ENCODE peak calls at places on chromosomes 4 and X, in seven cellular contexts. One of them, this sample, is unnamed.

GRCh38 chr4:5967783-5968182 is 50.4 kb downstream of the C4orf50 start:
- DNase-seq in breast epithelium: peak; percentile 40
- DNase-seq in memory B cell: no peak
- DNase-seq in NCI-H69: no peak
- DNase-seq in heart right ventricle: no peak
- DNase-seq in BJ: no peak
- DNase-seq in HEK293T: no peak
- DNase-seq in this sample: no peak

GRCh38 chrX:136032370-136032769 is 47.1 kb downstream of the SLC9A6 start:
- DNase-seq in BJ: no peak
- DNase-seq in NCI-H69: no peak
- DNase-seq in breast epithelium: no peak
- DNase-seq in HEK293T: no peak
- DNase-seq in memory B cell: no peak
- DNase-seq in heart right ventricle: no peak
- DNase-seq in this sample: no peak

GRCh38 chrX:153370293-153371055 is 30.7 kb downstream of the PNMA6E start:
- DNase-seq in HEK293T: no peak
- DNase-seq in heart right ventricle: no peak
- DNase-seq in memory B cell: no peak
- DNase-seq in BJ: no peak
- DNase-seq in NCI-H69: no peak
- DNase-seq in breast epithelium: no peak
- DNase-seq in this sample: no peak

GRCh38 chr4:120009731-120010130 is 56.9 kb downstream of the MAD2L1 start:
- DNase-seq in heart right ventricle: no peak
- DNase-seq in NCI-H69: no peak
- DNase-seq in HEK293T: no peak
- DNase-seq in BJ: no peak
- DNase-seq in breast epithelium: no peak
- DNase-seq in memory B cell: no peak
- DNase-seq in this sample: peak; percentile 40

GRCh38 chr4:154583230-154583629 is 7.3 kb downstream of the FGA start:
- DNase-seq in NCI-H69: no peak
- DNase-seq in memory B cell: no peak
- DNase-seq in BJ: no peak
- DNase-seq in breast epithelium: no peak
- DNase-seq in HEK293T: no peak
- DNase-seq in heart right ventricle: no peak
- DNase-seq in this sample: no peak

GRCh38 chrX:29039501-29039900 is 452.3 kb downstream of the IL1RAPL1 start:
- DNase-seq in NCI-H69: no peak
- DNase-seq in heart right ventricle: no peak
- DNase-seq in breast epithelium: no peak
- DNase-seq in memory B cell: no peak
- DNase-seq in BJ: no peak
- DNase-seq in HEK293T: no peak
- DNase-seq in this sample: no peak

GRCh38 chrX:110509778-110510510 is 151.3 kb downstream of the RTL9 start:
- DNase-seq in heart right ventricle: no peak
- DNase-seq in HEK293T: no peak
- DNase-seq in BJ: no peak
- DNase-seq in memory B cell: no peak
- DNase-seq in NCI-H69: peak; percentile 1
- DNase-seq in breast epithelium: no peak
- DNase-seq in this sample: peak; percentile 3

GRCh38 chr4:122293374-122294365 is 85.1 kb upstream of the ADAD1 start:
- DNase-seq in breast epithelium: no peak
- DNase-seq in BJ: no peak
- DNase-seq in memory B cell: no peak
- DNase-seq in heart right ventricle: no peak
- DNase-seq in HEK293T: no peak
- DNase-seq in NCI-H69: no peak
- DNase-seq in this sample: no peak

GRCh38 chrX:7146026-7146702 is 1.3 kb upstream of the STS start:
- DNase-seq in NCI-H69: no peak
- DNase-seq in memory B cell: no peak
- DNase-seq in BJ: no peak
- DNase-seq in HEK293T: no peak
- DNase-seq in heart right ventricle: no peak
- DNase-seq in breast epithelium: no peak
- DNase-seq in this sample: no peak

GRCh38 chrX:49041683-49042529 is 1.3 kb downstream of the TFE3 start:
- DNase-seq in breast epithelium: no peak
- DNase-seq in heart right ventricle: peak; percentile 13
- DNase-seq in NCI-H69: peak; percentile 40
- DNase-seq in BJ: no peak
- DNase-seq in HEK293T: no peak
- DNase-seq in memory B cell: no peak
- DNase-seq in this sample: peak; percentile 25

GRCh38 chr4:121726642-121727268 is 30.0 kb upstream of the ANXA5 start:
- DNase-seq in HEK293T: peak; percentile 56
- DNase-seq in memory B cell: peak; percentile 28
- DNase-seq in breast epithelium: no peak
- DNase-seq in NCI-H69: peak; percentile 43
- DNase-seq in heart right ventricle: no peak
- DNase-seq in BJ: no peak
- DNase-seq in this sample: peak; percentile 55

GRCh38 chr4:106195435-106195950 is 120.5 kb downstream of the TBCK start:
- DNase-seq in breast epithelium: no peak
- DNase-seq in heart right ventricle: no peak
- DNase-seq in NCI-H69: no peak
- DNase-seq in HEK293T: no peak
- DNase-seq in BJ: no peak
- DNase-seq in memory B cell: no peak
- DNase-seq in this sample: no peak

GRCh38 chr4:185127021-185127925 is 15.8 kb upstream of the SLC25A4 start:
- DNase-seq in NCI-H69: peak; percentile 29
- DNase-seq in breast epithelium: no peak
- DNase-seq in memory B cell: no peak
- DNase-seq in heart right ventricle: no peak
- DNase-seq in HEK293T: no peak
- DNase-seq in BJ: no peak
- DNase-seq in this sample: no peak

GRCh38 chrX:85084770-85085393 is 81.2 kb downstream of the APOOL start:
- DNase-seq in HEK293T: peak; percentile 53
- DNase-seq in BJ: no peak
- DNase-seq in heart right ventricle: no peak
- DNase-seq in NCI-H69: peak; percentile 15
- DNase-seq in memory B cell: no peak
- DNase-seq in breast epithelium: no peak
- DNase-seq in this sample: peak; percentile 4

GRCh38 chr4:20376070-20376469 is 124.4 kb downstream of the SLIT2 start:
- DNase-seq in BJ: no peak
- DNase-seq in memory B cell: no peak
- DNase-seq in HEK293T: no peak
- DNase-seq in heart right ventricle: no peak
- DNase-seq in NCI-H69: no peak
- DNase-seq in breast epithelium: no peak
- DNase-seq in this sample: no peak

GRCh38 chrX:39894626-39895025 is 203.1 kb downstream of the BCOR start:
- DNase-seq in breast epithelium: no peak
- DNase-seq in memory B cell: no peak
- DNase-seq in BJ: no peak
- DNase-seq in NCI-H69: peak; percentile 85
- DNase-seq in heart right ventricle: no peak
- DNase-seq in HEK293T: no peak
- DNase-seq in this sample: no peak

GRCh38 chr4:56078866-56079265 is 130.1 kb downstream of the CEP135 start:
- DNase-seq in HEK293T: no peak
- DNase-seq in breast epithelium: no peak
- DNase-seq in memory B cell: no peak
- DNase-seq in heart right ventricle: no peak
- DNase-seq in NCI-H69: peak; percentile 6
- DNase-seq in BJ: no peak
- DNase-seq in this sample: no peak

GRCh38 chr4:173218411-173219125 is 50.0 kb downstream of the GALNT7 start:
- DNase-seq in breast epithelium: no peak
- DNase-seq in memory B cell: no peak
- DNase-seq in HEK293T: peak; percentile 34
- DNase-seq in heart right ventricle: no peak
- DNase-seq in BJ: peak; percentile 41
- DNase-seq in NCI-H69: peak; percentile 76
- DNase-seq in this sample: peak; percentile 66

GRCh38 chr4:3636628-3637320 is 104.6 kb upstream of the LRPAP1 start:
- DNase-seq in BJ: no peak
- DNase-seq in NCI-H69: no peak
- DNase-seq in memory B cell: no peak
- DNase-seq in heart right ventricle: no peak
- DNase-seq in breast epithelium: no peak
- DNase-seq in HEK293T: no peak
- DNase-seq in this sample: no peak

GRCh38 chr4:14812101-14812500 is 190.2 kb upstream of the CPEB2 start:
- DNase-seq in HEK293T: no peak
- DNase-seq in BJ: no peak
- DNase-seq in memory B cell: no peak
- DNase-seq in breast epithelium: no peak
- DNase-seq in heart right ventricle: no peak
- DNase-seq in NCI-H69: no peak
- DNase-seq in this sample: no peak

GRCh38 chr4:54254116-54254914 is 25.2 kb downstream of the PDGFRA start:
- DNase-seq in BJ: no peak
- DNase-seq in NCI-H69: no peak
- DNase-seq in HEK293T: no peak
- DNase-seq in heart right ventricle: no peak
- DNase-seq in breast epithelium: no peak
- DNase-seq in memory B cell: no peak
- DNase-seq in this sample: no peak

GRCh38 chr4:186887211-186887785 is 163.6 kb upstream of the FAT1 start:
- DNase-seq in heart right ventricle: no peak
- DNase-seq in HEK293T: no peak
- DNase-seq in memory B cell: no peak
- DNase-seq in NCI-H69: peak; percentile 28
- DNase-seq in breast epithelium: no peak
- DNase-seq in BJ: no peak
- DNase-seq in this sample: no peak

GRCh38 chr4:2096073-2096609 is 37.0 kb downstream of the NAT8L start:
- DNase-seq in breast epithelium: no peak
- DNase-seq in BJ: no peak
- DNase-seq in heart right ventricle: no peak
- DNase-seq in NCI-H69: no peak
- DNase-seq in memory B cell: no peak
- DNase-seq in HEK293T: no peak
- DNase-seq in this sample: no peak

This sample was measured in AG09309.